ENCODE peak calls at places on chromosomes 3 and 15, in six cellular contexts. One of them, this sample, is unnamed.

GRCh38 chr3:1600700-1601418 is 497.8 kb upstream of the CNTN4 start:
- DNase-seq in WERI-Rb-1: no peak
- DNase-seq in CD8-positive, alpha-beta T cell: no peak
- DNase-seq in PC-3: no peak
- DNase-seq in esophagus muscularis mucosa: no peak
- DNase-seq in tibial artery: no peak
- DNase-seq in this sample: no peak

GRCh38 chr3:148903022-148903442 is 37.9 kb downstream of the CPA3 start:
- DNase-seq in WERI-Rb-1: no peak
- DNase-seq in CD8-positive, alpha-beta T cell: no peak
- DNase-seq in PC-3: peak
- DNase-seq in esophagus muscularis mucosa: no peak
- DNase-seq in tibial artery: no peak
- DNase-seq in this sample: no peak

GRCh38 chr3:194129581-194130133 is 6.3 kb upstream of the HES1 start:
- DNase-seq in WERI-Rb-1: no peak
- DNase-seq in CD8-positive, alpha-beta T cell: no peak
- DNase-seq in PC-3: no peak
- DNase-seq in esophagus muscularis mucosa: no peak
- DNase-seq in tibial artery: no peak
- DNase-seq in this sample: peak

GRCh38 chr15:25862469-25863066 is 559 bp downstream of the ATP10A start:
- DNase-seq in WERI-Rb-1: peak
- DNase-seq in CD8-positive, alpha-beta T cell: peak
- DNase-seq in PC-3: peak
- DNase-seq in esophagus muscularis mucosa: no peak
- DNase-seq in tibial artery: no peak
- DNase-seq in this sample: no peak

GRCh38 chr15:43943511-43943910 is 116.7 kb downstream of the WDR76 start:
- DNase-seq in WERI-Rb-1: no peak
- DNase-seq in CD8-positive, alpha-beta T cell: no peak
- DNase-seq in PC-3: no peak
- DNase-seq in esophagus muscularis mucosa: peak
- DNase-seq in tibial artery: no peak
- DNase-seq in this sample: no peak

GRCh38 chr3:84891851-84892250 is 66.9 kb upstream of the CADM2 start:
- DNase-seq in WERI-Rb-1: no peak
- DNase-seq in CD8-positive, alpha-beta T cell: no peak
- DNase-seq in PC-3: no peak
- DNase-seq in esophagus muscularis mucosa: no peak
- DNase-seq in tibial artery: no peak
- DNase-seq in this sample: no peak

GRCh38 chr3:118529554-118529953 is 505.1 kb downstream of the IGSF11 start:
- DNase-seq in WERI-Rb-1: no peak
- DNase-seq in CD8-positive, alpha-beta T cell: no peak
- DNase-seq in PC-3: no peak
- DNase-seq in esophagus muscularis mucosa: no peak
- DNase-seq in tibial artery: no peak
- DNase-seq in this sample: no peak

GRCh38 chr3:2544212-2544611 is 445.5 kb downstream of the CNTN4 start:
- DNase-seq in WERI-Rb-1: no peak
- DNase-seq in CD8-positive, alpha-beta T cell: no peak
- DNase-seq in PC-3: no peak
- DNase-seq in esophagus muscularis mucosa: no peak
- DNase-seq in tibial artery: no peak
- DNase-seq in this sample: no peak

GRCh38 chr3:126994661-126995161 is 11.8 kb downstream of the PLXNA1 start:
- DNase-seq in WERI-Rb-1: no peak
- DNase-seq in CD8-positive, alpha-beta T cell: no peak
- DNase-seq in PC-3: no peak
- DNase-seq in esophagus muscularis mucosa: no peak
- DNase-seq in tibial artery: no peak
- DNase-seq in this sample: no peak

GRCh38 chr3:154616298-154616697 is 186.3 kb upstream of the GPR149 start:
- DNase-seq in WERI-Rb-1: peak
- DNase-seq in CD8-positive, alpha-beta T cell: no peak
- DNase-seq in PC-3: no peak
- DNase-seq in esophagus muscularis mucosa: no peak
- DNase-seq in tibial artery: no peak
- DNase-seq in this sample: no peak

GRCh38 chr3:46580675-46581074 is 14.6 kb upstream of the LRRC2 start:
- DNase-seq in WERI-Rb-1: no peak
- DNase-seq in CD8-positive, alpha-beta T cell: no peak
- DNase-seq in PC-3: no peak
- DNase-seq in esophagus muscularis mucosa: no peak
- DNase-seq in tibial artery: no peak
- DNase-seq in this sample: no peak

GRCh38 chr3:130770637-130771036 is 24.0 kb upstream of the PIK3R4 start:
- DNase-seq in WERI-Rb-1: no peak
- DNase-seq in CD8-positive, alpha-beta T cell: no peak
- DNase-seq in PC-3: no peak
- DNase-seq in esophagus muscularis mucosa: no peak
- DNase-seq in tibial artery: no peak
- DNase-seq in this sample: no peak

GRCh38 chr3:130779031-130779430 is 32.4 kb upstream of the PIK3R4 start:
- DNase-seq in WERI-Rb-1: no peak
- DNase-seq in CD8-positive, alpha-beta T cell: no peak
- DNase-seq in PC-3: no peak
- DNase-seq in esophagus muscularis mucosa: no peak
- DNase-seq in tibial artery: no peak
- DNase-seq in this sample: no peak

GRCh38 chr15:77857419-77857818 is 220.1 kb downstream of the TBC1D2B start:
- DNase-seq in WERI-Rb-1: no peak
- DNase-seq in CD8-positive, alpha-beta T cell: no peak
- DNase-seq in PC-3: no peak
- DNase-seq in esophagus muscularis mucosa: no peak
- DNase-seq in tibial artery: no peak
- DNase-seq in this sample: no peak

GRCh38 chr15:85542895-85543331 is 162.5 kb downstream of the AKAP13 start:
- DNase-seq in WERI-Rb-1: no peak
- DNase-seq in CD8-positive, alpha-beta T cell: no peak
- DNase-seq in PC-3: peak
- DNase-seq in esophagus muscularis mucosa: no peak
- DNase-seq in tibial artery: no peak
- DNase-seq in this sample: no peak

GRCh38 chr15:56045068-56045748 is 51.8 kb upstream of the NEDD4 start:
- DNase-seq in WERI-Rb-1: no peak
- DNase-seq in CD8-positive, alpha-beta T cell: no peak
- DNase-seq in PC-3: peak
- DNase-seq in esophagus muscularis mucosa: no peak
- DNase-seq in tibial artery: no peak
- DNase-seq in this sample: no peak

GRCh38 chr15:29822100-29822684 is at the start of gene TJP1:
- DNase-seq in WERI-Rb-1: peak
- DNase-seq in CD8-positive, alpha-beta T cell: no peak
- DNase-seq in PC-3: peak
- DNase-seq in esophagus muscularis mucosa: peak
- DNase-seq in tibial artery: peak
- DNase-seq in this sample: peak

GRCh38 chr3:24428470-24428869 is 66.2 kb downstream of the THRB start:
- DNase-seq in WERI-Rb-1: no peak
- DNase-seq in CD8-positive, alpha-beta T cell: no peak
- DNase-seq in PC-3: no peak
- DNase-seq in esophagus muscularis mucosa: no peak
- DNase-seq in tibial artery: peak
- DNase-seq in this sample: no peak

GRCh38 chr3:73516656-73517055 is 108.1 kb downstream of the PDZRN3 start:
- DNase-seq in WERI-Rb-1: no peak
- DNase-seq in CD8-positive, alpha-beta T cell: no peak
- DNase-seq in PC-3: no peak
- DNase-seq in esophagus muscularis mucosa: peak
- DNase-seq in tibial artery: peak
- DNase-seq in this sample: no peak
- H3K27ac ChIP-seq in WERI-Rb-1: no peak
- H3K27ac ChIP-seq in CD8-positive, alpha-beta T cell: no peak
- H3K27ac ChIP-seq in PC-3: no peak
- H3K27ac ChIP-seq in esophagus muscularis mucosa: peak
- H3K27ac ChIP-seq in tibial artery: peak
- H3K27ac ChIP-seq in this sample: no peak

GRCh38 chr3:99644017-99644416 is 5.6 kb downstream of the COL8A1 start:
- DNase-seq in WERI-Rb-1: no peak
- DNase-seq in CD8-positive, alpha-beta T cell: no peak
- DNase-seq in PC-3: no peak
- DNase-seq in esophagus muscularis mucosa: no peak
- DNase-seq in tibial artery: no peak
- DNase-seq in this sample: no peak

GRCh38 chr3:99647081-99647480 is 8.7 kb downstream of the COL8A1 start:
- DNase-seq in WERI-Rb-1: no peak
- DNase-seq in CD8-positive, alpha-beta T cell: no peak
- DNase-seq in PC-3: no peak
- DNase-seq in esophagus muscularis mucosa: no peak
- DNase-seq in tibial artery: no peak
- DNase-seq in this sample: no peak

GRCh38 chr3:99646107-99646435 is 7.7 kb downstream of the COL8A1 start:
- DNase-seq in WERI-Rb-1: no peak
- DNase-seq in CD8-positive, alpha-beta T cell: no peak
- DNase-seq in PC-3: no peak
- DNase-seq in esophagus muscularis mucosa: no peak
- DNase-seq in tibial artery: no peak
- DNase-seq in this sample: no peak

GRCh38 chr3:99645277-99646106 is 7.1 kb downstream of the COL8A1 start:
- DNase-seq in WERI-Rb-1: peak
- DNase-seq in CD8-positive, alpha-beta T cell: no peak
- DNase-seq in PC-3: peak
- DNase-seq in esophagus muscularis mucosa: no peak
- DNase-seq in tibial artery: no peak
- DNase-seq in this sample: no peak

GRCh38 chr3:99644741-99645140 is 6.3 kb downstream of the COL8A1 start:
- DNase-seq in WERI-Rb-1: no peak
- DNase-seq in CD8-positive, alpha-beta T cell: no peak
- DNase-seq in PC-3: no peak
- DNase-seq in esophagus muscularis mucosa: no peak
- DNase-seq in tibial artery: no peak
- DNase-seq in this sample: no peak
- H3K27ac ChIP-seq in WERI-Rb-1: no peak
- H3K27ac ChIP-seq in CD8-positive, alpha-beta T cell: no peak
- H3K27ac ChIP-seq in PC-3: no peak
- H3K27ac ChIP-seq in esophagus muscularis mucosa: peak
- H3K27ac ChIP-seq in tibial artery: peak
- H3K27ac ChIP-seq in this sample: no peak

GRCh38 chr15:48876057-48876456 is 1.9 kb upstream of the EID1 start:
- DNase-seq in WERI-Rb-1: no peak
- DNase-seq in CD8-positive, alpha-beta T cell: no peak
- DNase-seq in PC-3: no peak
- DNase-seq in esophagus muscularis mucosa: no peak
- DNase-seq in tibial artery: no peak
- DNase-seq in this sample: no peak

GRCh38 chr15:48871536-48871935 is 6.4 kb upstream of the EID1 start:
- DNase-seq in WERI-Rb-1: no peak
- DNase-seq in CD8-positive, alpha-beta T cell: no peak
- DNase-seq in PC-3: no peak
- DNase-seq in esophagus muscularis mucosa: no peak
- DNase-seq in tibial artery: no peak
- DNase-seq in this sample: no peak

GRCh38 chr15:48877630-48878595 is at the start of gene EID1:
- DNase-seq in WERI-Rb-1: peak
- DNase-seq in CD8-positive, alpha-beta T cell: peak
- DNase-seq in PC-3: peak
- DNase-seq in esophagus muscularis mucosa: peak
- DNase-seq in tibial artery: peak
- DNase-seq in this sample: peak

GRCh38 chr15:48872632-48873031 is 5.3 kb upstream of the EID1 start:
- DNase-seq in WERI-Rb-1: no peak
- DNase-seq in CD8-positive, alpha-beta T cell: no peak
- DNase-seq in PC-3: no peak
- DNase-seq in esophagus muscularis mucosa: no peak
- DNase-seq in tibial artery: no peak
- DNase-seq in this sample: no peak

GRCh38 chr15:48875241-48875640 is 2.7 kb upstream of the EID1 start:
- DNase-seq in WERI-Rb-1: no peak
- DNase-seq in CD8-positive, alpha-beta T cell: no peak
- DNase-seq in PC-3: no peak
- DNase-seq in esophagus muscularis mucosa: no peak
- DNase-seq in tibial artery: no peak
- DNase-seq in this sample: no peak
- H3K27ac ChIP-seq in WERI-Rb-1: no peak
- H3K27ac ChIP-seq in CD8-positive, alpha-beta T cell: no peak
- H3K27ac ChIP-seq in PC-3: no peak
- H3K27ac ChIP-seq in esophagus muscularis mucosa: no peak
- H3K27ac ChIP-seq in tibial artery: no peak
- H3K27ac ChIP-seq in this sample: peak

GRCh38 chr3:168094580-168094876 is 1.2 kb downstream of the GOLIM4 start:
- DNase-seq in WERI-Rb-1: no peak
- DNase-seq in CD8-positive, alpha-beta T cell: no peak
- DNase-seq in PC-3: no peak
- DNase-seq in esophagus muscularis mucosa: no peak
- DNase-seq in tibial artery: peak
- DNase-seq in this sample: no peak

GRCh38 chr3:168096210-168096795 is 579 bp upstream of the GOLIM4 start:
- DNase-seq in WERI-Rb-1: peak
- DNase-seq in CD8-positive, alpha-beta T cell: no peak
- DNase-seq in PC-3: peak
- DNase-seq in esophagus muscularis mucosa: peak
- DNase-seq in tibial artery: no peak
- DNase-seq in this sample: peak

GRCh38 chr3:168095611-168096209 is at the start of gene GOLIM4:
- DNase-seq in WERI-Rb-1: peak
- DNase-seq in CD8-positive, alpha-beta T cell: peak
- DNase-seq in PC-3: peak
- DNase-seq in esophagus muscularis mucosa: peak
- DNase-seq in tibial artery: peak
- DNase-seq in this sample: peak

GRCh38 chr3:168094877-168095610 is 680 bp downstream of the GOLIM4 start:
- DNase-seq in WERI-Rb-1: peak
- DNase-seq in CD8-positive, alpha-beta T cell: peak
- DNase-seq in PC-3: peak
- DNase-seq in esophagus muscularis mucosa: no peak
- DNase-seq in tibial artery: peak
- DNase-seq in this sample: peak

DNA sequence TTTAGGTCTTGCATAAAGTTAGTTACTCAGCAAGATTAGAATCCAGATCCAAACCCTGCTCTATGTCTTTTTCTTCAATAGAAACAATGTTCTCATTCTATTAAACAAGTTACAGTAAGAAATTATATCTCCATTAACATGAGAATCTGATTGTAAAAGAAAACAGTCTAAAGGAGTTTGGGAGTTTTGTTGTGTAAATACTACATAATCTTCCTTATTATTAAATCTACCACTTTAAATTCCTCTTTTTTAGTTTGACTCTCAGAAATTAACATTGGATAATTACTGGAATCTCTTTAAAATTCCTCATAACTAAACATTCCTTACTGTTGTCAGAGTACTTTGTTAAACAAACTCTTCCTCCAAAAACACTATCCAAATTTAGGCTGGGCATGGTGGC is 1.7 kb upstream of the GOLIM4 start:
- DNase-seq in WERI-Rb-1: no peak
- DNase-seq in CD8-positive, alpha-beta T cell: no peak
- DNase-seq in PC-3: no peak
- DNase-seq in esophagus muscularis mucosa: no peak
- DNase-seq in tibial artery: no peak
- DNase-seq in this sample: no peak
- H3K27ac ChIP-seq in WERI-Rb-1: no peak
- H3K27ac ChIP-seq in CD8-positive, alpha-beta T cell: no peak
- H3K27ac ChIP-seq in PC-3: no peak
- H3K27ac ChIP-seq in esophagus muscularis mucosa: no peak
- H3K27ac ChIP-seq in tibial artery: no peak
- H3K27ac ChIP-seq in this sample: no peak

This sample was measured in substantia nigra.